ENCODE peak calls at places on chromosomes 1 and 21, in ten cellular contexts. H is AG04450; R is upper lobe of left lung; A is PC-9; D is ovary; Z is left ventricle myocardium inferior; B is fibroblast of lung; M is lower lobe of right lung; T is CD8-positive, alpha-beta T cell; E is endodermal cell. L is an unnamed sample.
A peak's percentile ranks its signal among the peaks of the same experiment; 100 is the strongest.

GRCh38 chr1:208242829-208243521 is 1.2 kb downstream of the PLXNA2 start:
- DNase-seq in R (no peak), M (no peak), A (no peak), Z (no peak), H (no peak), B (peak; percentile 48), E (peak; percentile 75), D (no peak), T (no peak), L (no peak)

GRCh38 chr1:116346943-116347673 is 25.9 kb upstream of the ATP1A1 start:
- DNase-seq in D (no peak), E (no peak), B (no peak), T (no peak), R (no peak), M (no peak), Z (no peak), A (no peak), H (no peak), L (no peak)

GRCh38 chr21:41411449-41412089 is 14.5 kb upstream of the MX1 start:
- DNase-seq in A (no peak), M (peak; percentile 86), D (no peak), H (no peak), B (no peak), E (peak; percentile 62), Z (no peak), R (peak; percentile 66), T (no peak), L (no peak)

GRCh38 chr1:192311281-192311680 is 5.5 kb upstream of the RGS21 start:
- DNase-seq in Z (no peak), M (no peak), R (no peak), B (peak; percentile 47), D (no peak), E (no peak), T (no peak), H (peak; percentile 32), A (no peak), L (peak; percentile 12)

GRCh38 chr1:150126811-150127210 is 22.9 kb upstream of the PLEKHO1 start:
- DNase-seq in B (peak; percentile 11), Z (no peak), M (no peak), E (no peak), D (no peak), A (no peak), R (no peak), T (no peak), H (no peak), L (no peak)

GRCh38 chr1:187568067-187568466 is 739.3 kb downstream of the PLA2G4A start:
- DNase-seq in A (no peak), M (no peak), T (no peak), R (no peak), B (no peak), D (no peak), H (no peak), Z (no peak), E (no peak), L (no peak)

GRCh38 chr1:180150982-180151381 is 3.7 kb upstream of the QSOX1 start:
- DNase-seq in H (no peak), D (no peak), M (no peak), A (no peak), R (peak; percentile 48), E (no peak), T (no peak), Z (no peak), B (no peak), L (no peak)

GRCh38 chr1:98704474-98704873 is 43.0 kb downstream of the SNX7 start:
- DNase-seq in R (no peak), A (no peak), H (no peak), B (peak; percentile 66), T (no peak), M (no peak), E (peak; percentile 45), Z (no peak), D (no peak), L (no peak)

GRCh38 chr1:204409878-204410763 is 1.5 kb downstream of the PPP1R15B start:
- DNase-seq in R (no peak), H (no peak), T (no peak), A (no peak), D (no peak), Z (no peak), B (no peak), E (no peak), M (no peak), L (no peak)

GRCh38 chr21:45048026-45048698 is 26.2 kb upstream of the ADARB1 start:
- DNase-seq in D (no peak), E (no peak), B (no peak), A (no peak), R (peak; percentile 5), Z (no peak), M (no peak), H (no peak), T (no peak), L (no peak)

GRCh38 chr1:145918992-145919939 is 749 bp upstream of the PEX11B start:
- DNase-seq in M (peak; percentile 83), B (peak; percentile 65), T (no peak), D (peak; percentile 71), H (no peak), E (peak; percentile 87), Z (peak; percentile 59), A (peak; percentile 82), R (peak; percentile 88), L (no peak)

DNA sequence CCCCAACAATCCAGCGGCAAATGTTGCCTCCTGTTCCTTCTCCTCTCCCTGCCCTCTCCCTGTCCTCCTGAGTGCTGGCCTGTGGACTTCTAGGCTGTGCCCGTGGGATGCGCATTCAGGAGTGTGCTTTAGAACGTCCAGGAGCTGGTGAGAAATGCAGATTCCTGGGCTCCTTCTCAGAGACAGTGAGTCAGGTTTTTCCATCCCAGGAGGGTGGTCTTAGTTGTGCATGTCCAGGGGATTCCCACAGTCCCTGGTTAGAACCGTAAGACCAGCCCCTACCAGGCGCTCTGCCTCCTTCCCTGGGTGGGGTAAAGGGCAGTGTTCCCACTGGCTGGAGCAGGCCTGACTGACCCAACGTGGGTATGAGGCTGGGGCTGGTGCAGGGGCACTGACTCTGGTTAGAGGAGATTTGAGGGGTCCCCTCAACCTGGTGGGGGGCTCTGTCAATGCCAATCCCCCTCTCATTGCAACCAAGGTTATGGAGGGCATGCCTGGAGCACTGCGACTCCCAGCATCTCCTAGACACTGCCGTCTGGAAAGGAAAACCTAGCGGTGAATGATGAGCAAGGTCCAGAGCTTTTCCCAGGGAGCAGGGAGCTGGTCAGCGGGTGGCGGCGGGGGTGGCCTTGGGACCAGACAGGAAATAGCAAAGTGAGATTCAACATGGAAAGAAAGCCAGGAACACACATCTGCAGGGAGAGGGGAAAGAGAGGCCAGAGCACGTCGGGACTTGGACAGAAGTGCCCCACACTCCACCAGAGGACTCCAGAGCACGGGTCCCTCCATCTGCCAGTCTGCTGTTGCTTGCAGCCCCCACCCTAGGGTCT is 38.6 kb downstream of the HSPG2 start:
- DNase-seq in B (peak; percentile 60), R (no peak), A (no peak), D (no peak), Z (peak; percentile 73), M (no peak), H (no peak), E (no peak), T (no peak), L (no peak)
- H3K27ac ChIP-seq in B (no peak overlapping the region), R (no peak overlapping the region), A (no peak overlapping the region), D (peak overlapping the region; percentile 6), Z (peak overlapping the region; percentile 90), M (peak overlapping the region; percentile 31), H (no peak overlapping the region), E (no peak overlapping the region), T (no peak overlapping the region), L (no peak overlapping the region)

GRCh38 chr21:10463156-10463555 is 58.2 kb upstream of the TPTE start:
- DNase-seq in D (no peak), M (no peak), R (no peak), Z (no peak), H (no peak), E (no peak), B (no peak), T (no peak), A (no peak), L (no peak)

GRCh38 chr21:10466200-10466599 is 55.2 kb upstream of the TPTE start:
- DNase-seq in R (no peak), H (no peak), Z (no peak), E (no peak), M (no peak), T (no peak), D (no peak), B (no peak), A (no peak), L (no peak)

GRCh38 chr21:10464975-10465374 is 56.4 kb upstream of the TPTE start:
- DNase-seq in D (no peak), B (no peak), E (no peak), M (no peak), R (no peak), A (no peak), Z (no peak), H (no peak), T (no peak), L (no peak)
- H3K9me3 ChIP-seq in D (no peaks in the 10 kb centered on the region), B (peaks cover 8% of the 10 kb centered on the region), E (peaks cover 87% of the 10 kb centered on the region), M (peaks cover 9% of the 10 kb centered on the region), R (peaks cover 4% of the 10 kb centered on the region), A (no peaks in the 10 kb centered on the region), Z (peaks cover 21% of the 10 kb centered on the region), H (peaks cover 13% of the 10 kb centered on the region), T (no peaks in the 10 kb centered on the region), L (peaks cover 6% of the 10 kb centered on the region)

GRCh38 chr1:25560788-25561187 is 17.4 kb downstream of the LDLRAP1 start:
- DNase-seq in H (no peak), A (no peak), R (no peak), M (no peak), Z (no peak), D (no peak), E (no peak), B (no peak), T (no peak), L (no peak)
- H3K27ac ChIP-seq in H (no peak overlapping the region), A (no peak overlapping the region), R (peak overlapping the region; percentile 66), M (peak overlapping the region; percentile 43), Z (no peak overlapping the region), D (no peak overlapping the region), E (no peak overlapping the region), B (no peak overlapping the region), T (peak overlapping the region; percentile 78), L (no peak overlapping the region)

DNA sequence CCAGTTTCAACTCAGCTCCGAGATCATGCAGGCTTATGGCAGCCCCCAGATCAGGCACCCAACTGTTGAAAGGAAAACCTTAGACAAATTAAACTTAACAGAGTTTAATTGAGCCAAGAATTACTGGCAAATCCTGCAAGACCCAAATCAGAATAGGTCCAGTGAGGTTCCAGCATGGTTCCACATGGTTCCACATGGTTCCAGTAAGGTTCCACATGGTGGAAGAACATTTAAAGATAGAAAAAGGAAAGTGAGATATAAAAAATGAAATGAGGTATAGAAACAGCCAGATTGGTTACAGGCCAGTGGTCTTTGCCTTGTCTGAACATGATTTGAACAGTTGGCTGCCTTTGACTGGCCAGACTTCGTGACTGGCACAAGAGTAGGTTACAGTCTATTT is 288.8 kb upstream of the LRRC7 start:
- DNase-seq in M (no peak), E (no peak), D (no peak), R (no peak), T (no peak), Z (no peak), B (no peak), H (no peak), A (no peak), L (no peak)
- H3K9me3 ChIP-seq in M (no peaks in the 10 kb centered on the region), E (no peaks in the 10 kb centered on the region), D (no peaks in the 10 kb centered on the region), R (no peaks in the 10 kb centered on the region), T (no peaks in the 10 kb centered on the region), Z (no peaks in the 10 kb centered on the region), B (no peaks in the 10 kb centered on the region), H (no peaks in the 10 kb centered on the region), A (no peaks in the 10 kb centered on the region), L (no peaks in the 10 kb centered on the region)

DNA sequence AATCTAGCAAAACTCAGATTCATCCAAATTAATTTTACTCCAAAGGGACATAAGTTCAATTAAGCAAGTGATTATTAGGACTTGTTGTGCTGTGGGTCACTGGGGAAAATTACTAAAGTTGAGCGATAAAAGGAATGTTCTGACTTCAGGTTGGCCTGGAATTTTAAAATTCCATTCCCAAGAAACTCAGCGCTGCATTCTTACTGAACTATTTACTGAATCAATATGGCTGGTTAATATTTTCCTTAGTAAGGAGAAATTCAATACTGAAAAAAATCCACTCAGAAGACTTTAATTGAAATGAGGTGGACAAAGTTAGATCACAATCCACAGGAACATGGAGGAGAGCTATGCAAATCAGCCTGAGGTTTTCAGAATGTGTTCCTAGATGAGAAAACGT is 578.9 kb upstream of the NR5A2 start:
- DNase-seq in R (no peak), D (no peak), B (peak; percentile 67), E (no peak), A (no peak), Z (no peak), T (no peak), M (no peak), H (no peak), L (no peak)
- H3K27ac ChIP-seq in R (no peak overlapping the region), D (no peak overlapping the region), B (no peak overlapping the region), E (no peak overlapping the region), A (no peak overlapping the region), Z (no peak overlapping the region), T (no peak overlapping the region), M (no peak overlapping the region), H (no peak overlapping the region), L (no peak overlapping the region)